ENCODE peak calls at places on chromosomes 12 and 14, in five cellular contexts. One of them, this sample, is unnamed.

GRCh38 chr14:23483216-23483854 is 13.8 kb downstream of the NGDN start:
- DNase-seq in breast epithelium: no peak
- DNase-seq in skeletal muscle cell: no peak
- DNase-seq in PC-3: peak; percentile 15
- DNase-seq in naive thymus-derived CD4-positive, alpha-beta T cell: no peak
- DNase-seq in this sample: peak; percentile 11

GRCh38 chr12:40723001-40723400 is 30.8 kb downstream of the CNTN1 start:
- DNase-seq in breast epithelium: no peak
- DNase-seq in skeletal muscle cell: no peak
- DNase-seq in PC-3: no peak
- DNase-seq in naive thymus-derived CD4-positive, alpha-beta T cell: no peak
- DNase-seq in this sample: no peak

GRCh38 chr14:89041245-89041585 is 216.8 kb downstream of the TTC8 start:
- DNase-seq in breast epithelium: peak; percentile 70
- DNase-seq in skeletal muscle cell: no peak
- DNase-seq in PC-3: peak; percentile 78
- DNase-seq in naive thymus-derived CD4-positive, alpha-beta T cell: no peak
- DNase-seq in this sample: peak; percentile 24

GRCh38 chr14:104087981-104088850 is 2.7 kb downstream of the ASPG start:
- DNase-seq in breast epithelium: no peak
- DNase-seq in skeletal muscle cell: no peak
- DNase-seq in PC-3: no peak
- DNase-seq in naive thymus-derived CD4-positive, alpha-beta T cell: no peak
- DNase-seq in this sample: no peak

GRCh38 chr12:110615171-110615570 is 1.2 kb downstream of the TCTN1 start:
- DNase-seq in breast epithelium: no peak
- DNase-seq in skeletal muscle cell: no peak
- DNase-seq in PC-3: no peak
- DNase-seq in naive thymus-derived CD4-positive, alpha-beta T cell: no peak
- DNase-seq in this sample: no peak

GRCh38 chr14:36997843-36998242 is 174.6 kb downstream of the SLC25A21 start:
- DNase-seq in breast epithelium: no peak
- DNase-seq in skeletal muscle cell: no peak
- DNase-seq in PC-3: no peak
- DNase-seq in naive thymus-derived CD4-positive, alpha-beta T cell: no peak
- DNase-seq in this sample: no peak

GRCh38 chr12:43158126-43158525 is 393.9 kb downstream of the ADAMTS20 start:
- DNase-seq in breast epithelium: no peak
- DNase-seq in skeletal muscle cell: no peak
- DNase-seq in PC-3: no peak
- DNase-seq in naive thymus-derived CD4-positive, alpha-beta T cell: no peak
- DNase-seq in this sample: peak; percentile 70

GRCh38 chr14:101457177-101457935 is 103.9 kb upstream of the DIO3 start:
- DNase-seq in breast epithelium: no peak
- DNase-seq in skeletal muscle cell: no peak
- DNase-seq in PC-3: no peak
- DNase-seq in naive thymus-derived CD4-positive, alpha-beta T cell: no peak
- DNase-seq in this sample: no peak

GRCh38 chr12:73598626-73599025 is 939.0 kb upstream of the ATXN7L3B start:
- DNase-seq in breast epithelium: no peak
- DNase-seq in skeletal muscle cell: no peak
- DNase-seq in PC-3: no peak
- DNase-seq in naive thymus-derived CD4-positive, alpha-beta T cell: no peak
- DNase-seq in this sample: peak; percentile 14

GRCh38 chr12:14257734-14258467 is 107.6 kb upstream of the ATF7IP start:
- DNase-seq in breast epithelium: peak; percentile 92
- DNase-seq in skeletal muscle cell: peak; percentile 99
- DNase-seq in PC-3: peak; percentile 97
- DNase-seq in naive thymus-derived CD4-positive, alpha-beta T cell: peak; percentile 85
- DNase-seq in this sample: peak; percentile 98

GRCh38 chr12:82996168-82996812 is 309.6 kb downstream of the TMTC2 start:
- DNase-seq in breast epithelium: no peak
- DNase-seq in skeletal muscle cell: no peak
- DNase-seq in PC-3: peak; percentile 59
- DNase-seq in naive thymus-derived CD4-positive, alpha-beta T cell: no peak
- DNase-seq in this sample: peak; percentile 10

GRCh38 chr12:13222076-13222475 is 25.6 kb downstream of the EMP1 start:
- DNase-seq in breast epithelium: no peak
- DNase-seq in skeletal muscle cell: no peak
- DNase-seq in PC-3: peak; percentile 86
- DNase-seq in naive thymus-derived CD4-positive, alpha-beta T cell: no peak
- DNase-seq in this sample: peak; percentile 54

GRCh38 chr12:114668151-114668891 is 15.7 kb downstream of the TBX3 start:
- DNase-seq in breast epithelium: peak; percentile 84
- DNase-seq in skeletal muscle cell: no peak
- DNase-seq in PC-3: peak; percentile 98
- DNase-seq in naive thymus-derived CD4-positive, alpha-beta T cell: no peak
- DNase-seq in this sample: peak; percentile 86

GRCh38 chr14:62711351-62712023 is 333.8 kb downstream of the KCNH5 start:
- DNase-seq in breast epithelium: no peak
- DNase-seq in skeletal muscle cell: no peak
- DNase-seq in PC-3: no peak
- DNase-seq in naive thymus-derived CD4-positive, alpha-beta T cell: no peak
- DNase-seq in this sample: no peak

GRCh38 chr14:73216035-73216434 is 21.3 kb upstream of the PAPLN start:
- DNase-seq in breast epithelium: no peak
- DNase-seq in skeletal muscle cell: no peak
- DNase-seq in PC-3: no peak
- DNase-seq in naive thymus-derived CD4-positive, alpha-beta T cell: no peak
- DNase-seq in this sample: no peak

GRCh38 chr14:73223049-73223448 is 14.3 kb upstream of the PAPLN start:
- DNase-seq in breast epithelium: no peak
- DNase-seq in skeletal muscle cell: no peak
- DNase-seq in PC-3: no peak
- DNase-seq in naive thymus-derived CD4-positive, alpha-beta T cell: no peak
- DNase-seq in this sample: no peak

GRCh38 chr14:73221945-73222344 is 15.4 kb upstream of the PAPLN start:
- DNase-seq in breast epithelium: no peak
- DNase-seq in skeletal muscle cell: no peak
- DNase-seq in PC-3: no peak
- DNase-seq in naive thymus-derived CD4-positive, alpha-beta T cell: no peak
- DNase-seq in this sample: no peak
- H3K4me3 ChIP-seq in breast epithelium: no peak overlapping the region
- H3K4me3 ChIP-seq in skeletal muscle cell: no peak overlapping the region
- H3K4me3 ChIP-seq in PC-3: no peak overlapping the region
- H3K4me3 ChIP-seq in naive thymus-derived CD4-positive, alpha-beta T cell: no peak overlapping the region
- H3K4me3 ChIP-seq in this sample: no peak overlapping the region

GRCh38 chr12:112964915-112965314 is 13.4 kb upstream of the OAS2 start:
- DNase-seq in breast epithelium: no peak
- DNase-seq in skeletal muscle cell: no peak
- DNase-seq in PC-3: no peak
- DNase-seq in naive thymus-derived CD4-positive, alpha-beta T cell: no peak
- DNase-seq in this sample: no peak

GRCh38 chr12:112964067-112964670 is 14.2 kb upstream of the OAS2 start:
- DNase-seq in breast epithelium: no peak
- DNase-seq in skeletal muscle cell: no peak
- DNase-seq in PC-3: no peak
- DNase-seq in naive thymus-derived CD4-positive, alpha-beta T cell: no peak
- DNase-seq in this sample: no peak

GRCh38 chr12:112962561-112962960 is 15.8 kb upstream of the OAS2 start:
- DNase-seq in breast epithelium: no peak
- DNase-seq in skeletal muscle cell: no peak
- DNase-seq in PC-3: no peak
- DNase-seq in naive thymus-derived CD4-positive, alpha-beta T cell: no peak
- DNase-seq in this sample: no peak

GRCh38 chr12:112961536-112961935 is 16.8 kb upstream of the OAS2 start:
- DNase-seq in breast epithelium: no peak
- DNase-seq in skeletal muscle cell: no peak
- DNase-seq in PC-3: no peak
- DNase-seq in naive thymus-derived CD4-positive, alpha-beta T cell: no peak
- DNase-seq in this sample: no peak

DNA sequence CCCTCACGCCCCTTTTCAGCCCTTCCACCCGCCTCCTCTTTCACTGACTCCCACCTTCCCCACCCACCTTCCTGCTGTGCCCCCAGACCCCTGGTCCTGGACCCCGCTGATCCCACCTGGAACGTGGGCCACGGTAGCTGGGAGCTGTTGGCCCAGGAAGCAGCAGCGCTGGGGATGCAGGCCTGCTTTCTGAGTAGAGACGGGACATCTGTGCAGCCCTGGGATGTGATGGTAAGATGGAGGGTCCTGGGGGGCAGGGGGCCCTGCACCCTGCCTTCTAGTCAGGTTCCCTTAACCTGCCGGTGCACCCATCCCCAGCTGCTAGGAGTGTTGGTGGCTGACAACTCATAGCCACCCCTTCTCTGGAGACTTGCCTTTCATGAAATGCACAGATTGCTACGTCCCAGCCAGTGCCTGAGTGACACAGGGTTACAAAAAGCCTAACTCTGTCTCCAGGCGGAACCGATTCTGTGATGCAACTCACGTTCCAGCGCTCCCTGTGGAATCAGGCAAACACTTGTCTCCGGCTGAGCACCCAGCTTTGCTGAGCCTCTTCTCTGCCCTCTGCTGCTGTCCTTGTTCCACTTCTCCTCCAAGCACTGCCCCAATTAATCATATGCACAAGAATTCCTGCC is 15.0 kb upstream of the OAS2 start:
- DNase-seq in breast epithelium: no peak
- DNase-seq in skeletal muscle cell: no peak
- DNase-seq in PC-3: no peak
- DNase-seq in naive thymus-derived CD4-positive, alpha-beta T cell: no peak
- DNase-seq in this sample: no peak
- H3K4me3 ChIP-seq in breast epithelium: no peak overlapping the region
- H3K4me3 ChIP-seq in skeletal muscle cell: no peak overlapping the region
- H3K4me3 ChIP-seq in PC-3: no peak overlapping the region
- H3K4me3 ChIP-seq in naive thymus-derived CD4-positive, alpha-beta T cell: no peak overlapping the region
- H3K4me3 ChIP-seq in this sample: no peak overlapping the region

GRCh38 chr12:106582264-106582591 is 576 bp upstream of the RFX4 start:
- DNase-seq in breast epithelium: no peak
- DNase-seq in skeletal muscle cell: no peak
- DNase-seq in PC-3: no peak
- DNase-seq in naive thymus-derived CD4-positive, alpha-beta T cell: no peak
- DNase-seq in this sample: no peak
- H3K4me3 ChIP-seq in breast epithelium: no peak overlapping the region
- H3K4me3 ChIP-seq in skeletal muscle cell: no peak overlapping the region
- H3K4me3 ChIP-seq in PC-3: no peak overlapping the region
- H3K4me3 ChIP-seq in naive thymus-derived CD4-positive, alpha-beta T cell: no peak overlapping the region
- H3K4me3 ChIP-seq in this sample: no peak overlapping the region

GRCh38 chr12:20548592-20548991 is 146.5 kb upstream of the SLCO1C1 start:
- DNase-seq in breast epithelium: no peak
- DNase-seq in skeletal muscle cell: no peak
- DNase-seq in PC-3: no peak
- DNase-seq in naive thymus-derived CD4-positive, alpha-beta T cell: no peak
- DNase-seq in this sample: no peak
- H3K4me3 ChIP-seq in breast epithelium: no peak overlapping the region
- H3K4me3 ChIP-seq in skeletal muscle cell: no peak overlapping the region
- H3K4me3 ChIP-seq in PC-3: no peak overlapping the region
- H3K4me3 ChIP-seq in naive thymus-derived CD4-positive, alpha-beta T cell: no peak overlapping the region
- H3K4me3 ChIP-seq in this sample: no peak overlapping the region

GRCh38 chr12:62908667-62909066 is 26.3 kb downstream of the PPM1H start:
- DNase-seq in breast epithelium: no peak
- DNase-seq in skeletal muscle cell: no peak
- DNase-seq in PC-3: no peak
- DNase-seq in naive thymus-derived CD4-positive, alpha-beta T cell: no peak
- DNase-seq in this sample: no peak
- H3K4me3 ChIP-seq in breast epithelium: no peak overlapping the region
- H3K4me3 ChIP-seq in skeletal muscle cell: no peak overlapping the region
- H3K4me3 ChIP-seq in PC-3: no peak overlapping the region
- H3K4me3 ChIP-seq in naive thymus-derived CD4-positive, alpha-beta T cell: no peak overlapping the region
- H3K4me3 ChIP-seq in this sample: no peak overlapping the region